ENCODE peak calls at places on chromosomes 3 and 15, in five cellular contexts. J is heart left ventricle, W is pancreas, F is stomach, C is GM13976. Y is an unnamed sample.

GRCh38 chr15:34122771-34123183 is 20.9 kb downstream of the PGBD4 start:
- DNase-seq in C (peak), J (no peak), W (no peak), F (no peak), Y (peak)

GRCh38 chr15:99961011-99961441 is 227.8 kb upstream of the LYSMD4 start:
- DNase-seq in F (no peak), W (peak), J (no peak), C (peak), Y (peak)

GRCh38 chr3:117962750-117963149 is 1071.9 kb downstream of the IGSF11 start:
- DNase-seq in C (no peak), F (no peak), J (no peak), W (no peak), Y (no peak)

GRCh38 chr3:110027446-110027845 is 690.1 kb upstream of the DPPA4 start:
- DNase-seq in W (no peak), C (no peak), J (no peak), F (no peak), Y (no peak)

GRCh38 chr15:69802432-69802831 is 295.3 kb downstream of the TLE3 start:
- DNase-seq in W (no peak), J (no peak), C (no peak), F (no peak), Y (no peak)

GRCh38 chr15:75817151-75817935 is 25.9 kb upstream of the UBE2Q2 start:
- DNase-seq in F (no peak), W (no peak), J (no peak), C (no peak), Y (peak)

GRCh38 chr15:67224889-67225288 is 29.6 kb downstream of the AAGAB start:
- DNase-seq in C (no peak), W (no peak), J (no peak), F (no peak), Y (no peak)

GRCh38 chr15:71136159-71137137 is 21.2 kb downstream of the THSD4 start:
- DNase-seq in C (no peak), J (peak), W (no peak), F (no peak), Y (peak)

GRCh38 chr15:75727851-75728715 is 15.4 kb upstream of the CSPG4 start:
- DNase-seq in J (no peak), C (peak), W (peak), F (peak), Y (peak)

GRCh38 chr3:7779331-7779730 is 722.3 kb upstream of the LMCD1 start:
- DNase-seq in F (no peak), J (no peak), W (no peak), C (no peak), Y (peak)

GRCh38 chr3:43620953-43621405 is 832 bp downstream of the ANO10 start:
- DNase-seq in F (no peak), C (no peak), W (no peak), J (no peak), Y (peak)

GRCh38 chr3:62587579-62588031 is 214.3 kb upstream of the FEZF2 start:
- DNase-seq in C (no peak), F (no peak), J (no peak), W (no peak), Y (peak)

GRCh38 chr3:50573566-50574279 is 4.4 kb downstream of the HEMK1 start:
- DNase-seq in W (no peak), F (no peak), J (no peak), C (no peak), Y (no peak)

GRCh38 chr3:87145553-87145952 is 81.6 kb upstream of the CHMP2B start:
- DNase-seq in W (no peak), C (peak), J (no peak), F (no peak), Y (no peak)

GRCh38 chr3:137121704-137122314 is 164.0 kb downstream of the IL20RB start:
- DNase-seq in J (peak), C (peak), W (no peak), F (no peak), Y (peak)

GRCh38 chr3:58899953-58900298 is 149.9 kb downstream of the CFAP20DC start:
- DNase-seq in C (no peak), F (no peak), J (no peak), W (no peak), Y (no peak)

GRCh38 chr15:72800819-72801481 is 17.4 kb upstream of the ADPGK start:
- DNase-seq in W (no peak), J (no peak), F (no peak), C (no peak), Y (no peak)

GRCh38 chr3:58234516-58234931 is 3.1 kb upstream of the ABHD6 start:
- DNase-seq in F (no peak), J (no peak), C (no peak), W (no peak), Y (no peak)

GRCh38 chr3:188343894-188344293 is 189.9 kb downstream of the LPP start:
- DNase-seq in W (no peak), C (no peak), F (no peak), J (no peak), Y (no peak)

GRCh38 chr15:46277994-46278885 is 643.4 kb downstream of the SQOR start:
- DNase-seq in W (no peak), J (no peak), F (no peak), C (no peak), Y (no peak)

GRCh38 chr3:4392992-4393391 is 74.1 kb downstream of the SUMF1 start:
- DNase-seq in C (no peak), J (no peak), W (no peak), F (no peak), Y (no peak)

GRCh38 chr3:188194327-188194726 is 40.4 kb downstream of the LPP start:
- DNase-seq in C (no peak), J (no peak), F (no peak), W (no peak), Y (no peak)

GRCh38 chr3:126349611-126350501 is 7.4 kb downstream of the KLF15 start:
- DNase-seq in J (no peak), C (no peak), F (peak), W (peak), Y (no peak)

GRCh38 chr3:15164356-15164755 is 41.7 kb upstream of the CAPN7 start:
- DNase-seq in C (no peak), W (no peak), F (no peak), J (no peak), Y (no peak)

GRCh38 chr3:72630614-72631344 is 217.5 kb downstream of the SHQ1 start:
- DNase-seq in C (no peak), J (no peak), F (no peak), W (no peak), Y (no peak)

GRCh38 chr3:169509359-169509758 is 154.2 kb downstream of the MECOM start:
- DNase-seq in W (no peak), C (no peak), F (no peak), J (no peak), Y (peak)

GRCh38 chr3:186664119-186664495 is 1.7 kb upstream of the HRG start:
- DNase-seq in W (no peak), J (no peak), F (no peak), C (no peak), Y (no peak)

Y was measured in dermis blood vessel endothelial cell.